ENCODE peak calls at places on chromosomes 6 and 20, in six cellular contexts. I, C, E, T, X and M are unnamed samples. For H3K4me1, the result is how much of the 10 kb centered on the place peaks cover.

GRCh38 chr6:125748534-125749111 is 809 bp upstream of the HEY2 start:
- DNase-seq in X (no peak), C (peak), T (peak), E (no peak), I (no peak), M (no peak)

GRCh38 chr6:107550906-107551305 is 61.0 kb downstream of the SOBP start:
- DNase-seq in E (no peak), C (no peak), I (no peak), T (no peak), X (no peak), M (no peak)

GRCh38 chr6:144528605-144529425 is 243.7 kb downstream of the UTRN start:
- DNase-seq in C (no peak), E (no peak), I (no peak), X (no peak), T (peak), M (no peak)

GRCh38 chr6:109947001-109947400 is 31.1 kb upstream of the GPR6 start:
- DNase-seq in C (no peak), E (no peak), X (no peak), I (no peak), T (no peak), M (no peak)

GRCh38 chr20:58515240-58516212 is at the start of gene APCDD1L:
- DNase-seq in T (peak), E (no peak), X (peak), C (no peak), I (no peak), M (no peak)

GRCh38 chr6:16470502-16471221 is 232.3 kb downstream of the GMPR start:
- DNase-seq in C (no peak), E (no peak), T (no peak), I (no peak), X (no peak), M (no peak)

GRCh38 chr6:33744895-33745546 is 1.7 kb downstream of the IP6K3 start:
- DNase-seq in T (no peak), X (no peak), E (peak), C (no peak), I (no peak), M (no peak)

GRCh38 chr20:50368813-50369224 is 141.4 kb upstream of the PTPN1 start:
- DNase-seq in I (no peak), E (no peak), C (peak), X (no peak), T (peak), M (no peak)

GRCh38 chr6:21171801-21172200 is 421.8 kb upstream of the SOX4 start:
- DNase-seq in X (no peak), I (no peak), T (no peak), C (no peak), E (no peak), M (no peak)

GRCh38 chr6:157455028-157455714 is 74.2 kb downstream of the ZDHHC14 start:
- DNase-seq in I (no peak), C (no peak), T (no peak), E (no peak), X (no peak), M (no peak)

GRCh38 chr6:121443953-121444590 is 8.6 kb downstream of the GJA1 start:
- DNase-seq in E (peak), I (no peak), X (no peak), C (no peak), T (peak), M (no peak)

GRCh38 chr20:51400051-51400926 is 142.2 kb downstream of the NFATC2 start:
- DNase-seq in C (no peak), T (no peak), I (no peak), X (no peak), E (no peak), M (no peak)

GRCh38 chr6:22149081-22149480 is 147.8 kb downstream of the PRL start:
- DNase-seq in C (no peak), T (no peak), E (no peak), I (no peak), X (no peak), M (no peak)

GRCh38 chr6:30101939-30102700 is 10.8 kb downstream of the TRIM31 start:
- DNase-seq in E (peak), C (peak), I (peak), T (peak), X (peak), M (peak)
- H3K27ac ChIP-seq in E (peak), C (peak), I (peak), T (no peak), X (no peak), M (peak)

GRCh38 chr6:129284225-129284624 is 401.3 kb downstream of the LAMA2 start:
- DNase-seq in E (no peak), C (no peak), T (no peak), I (no peak), X (no peak), M (no peak)
- H3K4me3 ChIP-seq in E (no peak), C (no peak), T (no peak), I (no peak), X (no peak), M (no peak)

GRCh38 chr6:158812611-158813010 is 6.6 kb downstream of the EZR start:
- DNase-seq in C (no peak), T (no peak), E (no peak), X (no peak), I (no peak), M (no peak)
- H3K4me1 ChIP-seq in C (half or more), T (under half), E (under half), X (under half), I (half or more), M (under half)

GRCh38 chr6:116586276-116586675 is 15.0 kb downstream of the RWDD1 start:
- DNase-seq in I (no peak), T (no peak), X (no peak), E (no peak), C (no peak), M (no peak)
- H3K27ac ChIP-seq in I (no peak), T (no peak), X (no peak), E (no peak), C (no peak), M (no peak)

GRCh38 chr6:41712651-41713103 is 22.7 kb downstream of the TFEB start:
- DNase-seq in T (peak), I (peak), E (peak), C (no peak), X (peak), M (peak)
- H3K4me3 ChIP-seq in T (no peak), I (no peak), E (no peak), C (no peak), X (no peak), M (no peak)

GRCh38 chr20:61801065-61801360 is 264.7 kb downstream of the TAF4 start:
- DNase-seq in X (no peak), C (no peak), T (no peak), I (no peak), E (no peak), M (no peak)
- H3K4me1 ChIP-seq in X (under half), C (under half), T (under half), I (under half), E (under half), M (under half)

GRCh38 chr20:14245368-14245970 is 91.9 kb downstream of the FLRT3 start:
- DNase-seq in T (peak), I (no peak), C (no peak), X (no peak), E (no peak), M (no peak)
- H3K27ac ChIP-seq in T (peak), I (no peak), C (no peak), X (no peak), E (no peak), M (no peak)

DNA sequence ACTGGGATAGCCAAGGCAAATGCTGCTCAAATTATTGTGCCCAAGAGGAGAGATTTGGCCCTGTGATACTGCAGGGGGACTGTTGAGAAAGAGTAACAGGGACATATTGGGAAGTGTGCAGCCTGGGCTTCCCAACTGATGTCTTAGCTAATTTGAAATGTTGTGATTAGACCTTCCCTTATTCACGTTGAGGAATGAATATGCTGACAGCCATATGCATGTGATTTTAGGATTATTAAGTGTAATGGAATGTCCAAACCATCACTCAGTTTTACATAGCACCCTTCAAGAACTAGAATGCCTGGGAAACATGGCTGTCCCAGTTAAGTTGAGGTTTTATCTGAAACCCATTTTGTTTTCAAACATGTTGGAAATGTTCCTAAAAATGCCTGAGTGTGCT is 81.4 kb downstream of the CARMIL1 start:
- DNase-seq in I (no peak), X (no peak), T (peak), E (no peak), C (no peak), M (no peak)
- H3K4me3 ChIP-seq in I (no peak), X (no peak), T (peak), E (no peak), C (no peak), M (no peak)